ENCODE peak calls at places on chromosomes 11 and 22, in nine cellular contexts. One of them, this sample, is unnamed.

GRCh38 chr11:940496-941135 is 14.9 kb downstream of the AP2A2 start:
- DNase-seq in cardiac fibroblast: no peak
- DNase-seq in ACHN: no peak
- DNase-seq in ureter: no peak
- DNase-seq in stimulated activated CD8-positive, alpha-beta memory T cell treated with anti-CD3 and anti-CD28 coated beads, Interleukin-2, amount 100 ng/mL, for 48 hours: no peak
- DNase-seq in IMR-90: no peak
- DNase-seq in iris pigment epithelial cell: no peak
- DNase-seq in activated CD4-positive, alpha-beta T cell treated with anti-CD3 and anti-CD28 coated beads, Interleukin-2, amount 50 U/mL, for 48 hours: no peak
- DNase-seq in stimulated activated naive CD4-positive, alpha-beta T cell treated with Interleukin-2 at 50 U/mL for 16 hours: no peak
- DNase-seq in this sample: no peak

GRCh38 chr22:41181349-41182241 is 23.5 kb upstream of the L3MBTL2 start:
- DNase-seq in ureter: no peak
- DNase-seq in stimulated activated CD8-positive, alpha-beta memory T cell treated with anti-CD3 and anti-CD28 coated beads, Interleukin-2, amount 100 ng/mL, for 48 hours: no peak
- DNase-seq in cardiac fibroblast: peak
- DNase-seq in activated CD4-positive, alpha-beta T cell treated with anti-CD3 and anti-CD28 coated beads, Interleukin-2, amount 50 U/mL, for 48 hours: no peak
- DNase-seq in stimulated activated naive CD4-positive, alpha-beta T cell treated with Interleukin-2 at 50 U/mL for 16 hours: no peak
- DNase-seq in ACHN: peak
- DNase-seq in IMR-90: peak
- DNase-seq in iris pigment epithelial cell: peak
- DNase-seq in this sample: peak

GRCh38 chr11:95495722-95496121 is 264.7 kb upstream of the SESN3 start:
- DNase-seq in IMR-90: no peak
- DNase-seq in stimulated activated CD8-positive, alpha-beta memory T cell treated with anti-CD3 and anti-CD28 coated beads, Interleukin-2, amount 100 ng/mL, for 48 hours: no peak
- DNase-seq in ACHN: no peak
- DNase-seq in cardiac fibroblast: no peak
- DNase-seq in stimulated activated naive CD4-positive, alpha-beta T cell treated with Interleukin-2 at 50 U/mL for 16 hours: no peak
- DNase-seq in iris pigment epithelial cell: no peak
- DNase-seq in activated CD4-positive, alpha-beta T cell treated with anti-CD3 and anti-CD28 coated beads, Interleukin-2, amount 50 U/mL, for 48 hours: no peak
- DNase-seq in ureter: no peak
- DNase-seq in this sample: no peak

GRCh38 chr11:32032052-32032451 is 58.8 kb upstream of the RCN1 start:
- DNase-seq in ureter: no peak
- DNase-seq in activated CD4-positive, alpha-beta T cell treated with anti-CD3 and anti-CD28 coated beads, Interleukin-2, amount 50 U/mL, for 48 hours: no peak
- DNase-seq in stimulated activated naive CD4-positive, alpha-beta T cell treated with Interleukin-2 at 50 U/mL for 16 hours: no peak
- DNase-seq in stimulated activated CD8-positive, alpha-beta memory T cell treated with anti-CD3 and anti-CD28 coated beads, Interleukin-2, amount 100 ng/mL, for 48 hours: no peak
- DNase-seq in ACHN: no peak
- DNase-seq in iris pigment epithelial cell: no peak
- DNase-seq in IMR-90: no peak
- DNase-seq in cardiac fibroblast: no peak
- DNase-seq in this sample: no peak

GRCh38 chr11:70851907-70852306 is 400.5 kb downstream of the SHANK2 start:
- DNase-seq in ACHN: no peak
- DNase-seq in cardiac fibroblast: no peak
- DNase-seq in IMR-90: no peak
- DNase-seq in ureter: no peak
- DNase-seq in activated CD4-positive, alpha-beta T cell treated with anti-CD3 and anti-CD28 coated beads, Interleukin-2, amount 50 U/mL, for 48 hours: no peak
- DNase-seq in stimulated activated CD8-positive, alpha-beta memory T cell treated with anti-CD3 and anti-CD28 coated beads, Interleukin-2, amount 100 ng/mL, for 48 hours: no peak
- DNase-seq in stimulated activated naive CD4-positive, alpha-beta T cell treated with Interleukin-2 at 50 U/mL for 16 hours: no peak
- DNase-seq in iris pigment epithelial cell: no peak
- DNase-seq in this sample: no peak

GRCh38 chr11:30312243-30312642 is 10.7 kb upstream of the ARL14EP start:
- DNase-seq in stimulated activated CD8-positive, alpha-beta memory T cell treated with anti-CD3 and anti-CD28 coated beads, Interleukin-2, amount 100 ng/mL, for 48 hours: no peak
- DNase-seq in iris pigment epithelial cell: no peak
- DNase-seq in IMR-90: no peak
- DNase-seq in ACHN: no peak
- DNase-seq in activated CD4-positive, alpha-beta T cell treated with anti-CD3 and anti-CD28 coated beads, Interleukin-2, amount 50 U/mL, for 48 hours: no peak
- DNase-seq in stimulated activated naive CD4-positive, alpha-beta T cell treated with Interleukin-2 at 50 U/mL for 16 hours: no peak
- DNase-seq in cardiac fibroblast: no peak
- DNase-seq in ureter: no peak
- DNase-seq in this sample: no peak

GRCh38 chr22:44709881-44710400 is 7.9 kb downstream of the PRR5 start:
- DNase-seq in activated CD4-positive, alpha-beta T cell treated with anti-CD3 and anti-CD28 coated beads, Interleukin-2, amount 50 U/mL, for 48 hours: no peak
- DNase-seq in IMR-90: no peak
- DNase-seq in ACHN: no peak
- DNase-seq in stimulated activated CD8-positive, alpha-beta memory T cell treated with anti-CD3 and anti-CD28 coated beads, Interleukin-2, amount 100 ng/mL, for 48 hours: no peak
- DNase-seq in ureter: no peak
- DNase-seq in iris pigment epithelial cell: no peak
- DNase-seq in stimulated activated naive CD4-positive, alpha-beta T cell treated with Interleukin-2 at 50 U/mL for 16 hours: no peak
- DNase-seq in cardiac fibroblast: no peak
- DNase-seq in this sample: no peak

GRCh38 chr22:24101966-24102365 is 79.3 kb upstream of the SUSD2 start:
- DNase-seq in IMR-90: no peak
- DNase-seq in stimulated activated CD8-positive, alpha-beta memory T cell treated with anti-CD3 and anti-CD28 coated beads, Interleukin-2, amount 100 ng/mL, for 48 hours: no peak
- DNase-seq in activated CD4-positive, alpha-beta T cell treated with anti-CD3 and anti-CD28 coated beads, Interleukin-2, amount 50 U/mL, for 48 hours: no peak
- DNase-seq in stimulated activated naive CD4-positive, alpha-beta T cell treated with Interleukin-2 at 50 U/mL for 16 hours: no peak
- DNase-seq in cardiac fibroblast: no peak
- DNase-seq in ACHN: no peak
- DNase-seq in ureter: no peak
- DNase-seq in iris pigment epithelial cell: no peak
- DNase-seq in this sample: no peak

GRCh38 chr22:26669060-26669481 is 11.7 kb downstream of the MIAT start:
- DNase-seq in stimulated activated CD8-positive, alpha-beta memory T cell treated with anti-CD3 and anti-CD28 coated beads, Interleukin-2, amount 100 ng/mL, for 48 hours: no peak
- DNase-seq in ureter: no peak
- DNase-seq in cardiac fibroblast: peak
- DNase-seq in iris pigment epithelial cell: no peak
- DNase-seq in ACHN: peak
- DNase-seq in IMR-90: peak
- DNase-seq in activated CD4-positive, alpha-beta T cell treated with anti-CD3 and anti-CD28 coated beads, Interleukin-2, amount 50 U/mL, for 48 hours: peak
- DNase-seq in stimulated activated naive CD4-positive, alpha-beta T cell treated with Interleukin-2 at 50 U/mL for 16 hours: no peak
- DNase-seq in this sample: peak

GRCh38 chr22:44702479-44703219 is 645 bp downstream of the PRR5 start:
- DNase-seq in activated CD4-positive, alpha-beta T cell treated with anti-CD3 and anti-CD28 coated beads, Interleukin-2, amount 50 U/mL, for 48 hours: peak
- DNase-seq in stimulated activated naive CD4-positive, alpha-beta T cell treated with Interleukin-2 at 50 U/mL for 16 hours: peak
- DNase-seq in iris pigment epithelial cell: peak
- DNase-seq in ACHN: peak
- DNase-seq in cardiac fibroblast: peak
- DNase-seq in IMR-90: peak
- DNase-seq in ureter: no peak
- DNase-seq in stimulated activated CD8-positive, alpha-beta memory T cell treated with anti-CD3 and anti-CD28 coated beads, Interleukin-2, amount 100 ng/mL, for 48 hours: no peak
- DNase-seq in this sample: no peak

GRCh38 chr11:20363149-20363499 is 390 bp upstream of the HTATIP2 start:
- DNase-seq in activated CD4-positive, alpha-beta T cell treated with anti-CD3 and anti-CD28 coated beads, Interleukin-2, amount 50 U/mL, for 48 hours: no peak
- DNase-seq in stimulated activated naive CD4-positive, alpha-beta T cell treated with Interleukin-2 at 50 U/mL for 16 hours: no peak
- DNase-seq in ACHN: no peak
- DNase-seq in stimulated activated CD8-positive, alpha-beta memory T cell treated with anti-CD3 and anti-CD28 coated beads, Interleukin-2, amount 100 ng/mL, for 48 hours: no peak
- DNase-seq in ureter: no peak
- DNase-seq in iris pigment epithelial cell: no peak
- DNase-seq in IMR-90: no peak
- DNase-seq in cardiac fibroblast: no peak
- DNase-seq in this sample: no peak

GRCh38 chr22:50720861-50721844 is 16.9 kb upstream of the ACR start:
- DNase-seq in IMR-90: no peak
- DNase-seq in activated CD4-positive, alpha-beta T cell treated with anti-CD3 and anti-CD28 coated beads, Interleukin-2, amount 50 U/mL, for 48 hours: no peak
- DNase-seq in iris pigment epithelial cell: no peak
- DNase-seq in cardiac fibroblast: no peak
- DNase-seq in ureter: no peak
- DNase-seq in stimulated activated CD8-positive, alpha-beta memory T cell treated with anti-CD3 and anti-CD28 coated beads, Interleukin-2, amount 100 ng/mL, for 48 hours: no peak
- DNase-seq in ACHN: no peak
- DNase-seq in stimulated activated naive CD4-positive, alpha-beta T cell treated with Interleukin-2 at 50 U/mL for 16 hours: no peak
- DNase-seq in this sample: no peak

GRCh38 chr11:3950996-3951662 is 95.7 kb downstream of the STIM1 start:
- DNase-seq in IMR-90: peak
- DNase-seq in stimulated activated CD8-positive, alpha-beta memory T cell treated with anti-CD3 and anti-CD28 coated beads, Interleukin-2, amount 100 ng/mL, for 48 hours: no peak
- DNase-seq in cardiac fibroblast: peak
- DNase-seq in ACHN: no peak
- DNase-seq in stimulated activated naive CD4-positive, alpha-beta T cell treated with Interleukin-2 at 50 U/mL for 16 hours: no peak
- DNase-seq in iris pigment epithelial cell: peak
- DNase-seq in activated CD4-positive, alpha-beta T cell treated with anti-CD3 and anti-CD28 coated beads, Interleukin-2, amount 50 U/mL, for 48 hours: no peak
- DNase-seq in ureter: no peak
- DNase-seq in this sample: no peak

GRCh38 chr22:31923166-31923565 is 21.2 kb upstream of the YWHAH start:
- DNase-seq in cardiac fibroblast: peak
- DNase-seq in stimulated activated CD8-positive, alpha-beta memory T cell treated with anti-CD3 and anti-CD28 coated beads, Interleukin-2, amount 100 ng/mL, for 48 hours: no peak
- DNase-seq in ureter: no peak
- DNase-seq in IMR-90: no peak
- DNase-seq in ACHN: no peak
- DNase-seq in iris pigment epithelial cell: no peak
- DNase-seq in stimulated activated naive CD4-positive, alpha-beta T cell treated with Interleukin-2 at 50 U/mL for 16 hours: no peak
- DNase-seq in activated CD4-positive, alpha-beta T cell treated with anti-CD3 and anti-CD28 coated beads, Interleukin-2, amount 50 U/mL, for 48 hours: no peak
- DNase-seq in this sample: no peak